ENCODE peak calls at places on chromosomes 6 and 20, in ten cellular contexts. A, T, G, I, K, X, N, O, R and Q are unnamed samples.

GRCh38 chr6:45483021-45483420 is 105.3 kb upstream of the SUPT3H start:
- DNase-seq in A (no peak), T (no peak), G (no peak), I (no peak), K (no peak), X (no peak), N (no peak), O (no peak), R (no peak), Q (no peak)

GRCh38 chr20:40637176-40637575 is 51.9 kb downstream of the MAFB start:
- DNase-seq in A (no peak), T (no peak), G (no peak), I (no peak), K (no peak), X (no peak), N (no peak), O (no peak), R (no peak), Q (no peak)

GRCh38 chr20:39849664-39850063 is 839.4 kb downstream of the MAFB start:
- DNase-seq in A (peak), T (no peak), G (peak), I (no peak), K (no peak), X (no peak), N (no peak), O (no peak), R (peak), Q (no peak)

GRCh38 chr6:52152070-52152423 is 34.1 kb upstream of the IL17A start:
- DNase-seq in A (no peak), T (no peak), G (no peak), I (no peak), K (no peak), X (no peak), N (no peak), O (no peak), R (no peak), Q (no peak)

GRCh38 chr20:2673453-2673852 is 9.4 kb upstream of the IDH3B start:
- DNase-seq in A (no peak), T (no peak), G (no peak), I (no peak), K (no peak), X (no peak), N (no peak), O (no peak), R (no peak), Q (no peak)

GRCh38 chr20:568865-569415 is 25.4 kb upstream of the CSNK2A1 start:
- DNase-seq in A (no peak), T (no peak), G (no peak), I (no peak), K (no peak), X (no peak), N (no peak), O (no peak), R (no peak), Q (no peak)

GRCh38 chr6:22754111-22754510 is 184.7 kb downstream of the HDGFL1 start:
- DNase-seq in A (no peak), T (no peak), G (no peak), I (no peak), K (no peak), X (no peak), N (no peak), O (no peak), R (no peak), Q (no peak)

GRCh38 chr6:44590471-44590870 is 203.0 kb downstream of the CDC5L start:
- DNase-seq in A (no peak), T (no peak), G (no peak), I (no peak), K (no peak), X (no peak), N (no peak), O (no peak), R (no peak), Q (no peak)

GRCh38 chr20:42152570-42152969 is 534.4 kb upstream of the CHD6 start:
- DNase-seq in A (no peak), T (no peak), G (no peak), I (no peak), K (no peak), X (no peak), N (no peak), O (no peak), R (no peak), Q (no peak)

GRCh38 chr6:16947461-16948159 is 154.2 kb upstream of the STMND1 start:
- DNase-seq in A (no peak), T (no peak), G (no peak), I (peak), K (peak), X (no peak), N (no peak), O (no peak), R (no peak), Q (no peak)

GRCh38 chr20:32982617-32983458 is 21.4 kb downstream of the SUN5 start:
- DNase-seq in A (no peak), T (no peak), G (no peak), I (peak), K (peak), X (no peak), N (no peak), O (no peak), R (peak), Q (peak)

GRCh38 chr20:31602779-31603441 is 2.2 kb upstream of the ID1 start:
- DNase-seq in A (no peak), T (no peak), G (no peak), I (peak), K (peak), X (peak), N (peak), O (peak), R (no peak), Q (peak)

GRCh38 chr20:25285091-25285647 is 37.3 kb downstream of the PYGB start:
- DNase-seq in A (peak), T (no peak), G (peak), I (no peak), K (no peak), X (no peak), N (no peak), O (no peak), R (peak), Q (no peak)

GRCh38 chr20:58044286-58044685 is 184.2 kb downstream of the ANKRD60 start:
- DNase-seq in A (no peak), T (no peak), G (no peak), I (no peak), K (no peak), X (no peak), N (no peak), O (no peak), R (no peak), Q (no peak)

GRCh38 chr6:169991913-169992312 is 240.5 kb downstream of the ERMARD start:
- DNase-seq in A (no peak), T (no peak), G (no peak), I (no peak), K (no peak), X (no peak), N (no peak), O (no peak), R (no peak), Q (no peak)

GRCh38 chr20:36251426-36251825 is 15.1 kb downstream of the AAR2 start:
- DNase-seq in A (no peak), T (no peak), G (no peak), I (no peak), K (no peak), X (no peak), N (no peak), O (no peak), R (no peak), Q (no peak)

GRCh38 chr6:154501287-154501868 is 9.1 kb downstream of the CNKSR3 start:
- DNase-seq in A (no peak), T (no peak), G (no peak), I (no peak), K (no peak), X (no peak), N (no peak), O (no peak), R (no peak), Q (no peak)

GRCh38 chr6:112841553-112842337 is 494.6 kb downstream of the RFPL4B start:
- DNase-seq in A (no peak), T (no peak), G (no peak), I (no peak), K (no peak), X (no peak), N (peak), O (no peak), R (no peak), Q (no peak)

GRCh38 chr6:14283600-14284235 is 166.1 kb downstream of the CD83 start:
- DNase-seq in A (no peak), T (no peak), G (no peak), I (no peak), K (no peak), X (no peak), N (no peak), O (no peak), R (no peak), Q (no peak)

GRCh38 chr6:3410385-3411360 is 46.2 kb downstream of the SLC22A23 start:
- DNase-seq in A (peak), T (peak), G (no peak), I (peak), K (peak), X (no peak), N (peak), O (peak), R (peak), Q (peak)

GRCh38 chr6:159801935-159802334 is 1.9 kb downstream of the PNLDC1 start:
- DNase-seq in A (no peak), T (no peak), G (no peak), I (no peak), K (no peak), X (no peak), N (no peak), O (no peak), R (no peak), Q (no peak)

GRCh38 chr6:129055796-129056195 is 172.9 kb downstream of the LAMA2 start:
- DNase-seq in A (no peak), T (no peak), G (no peak), I (no peak), K (no peak), X (no peak), N (no peak), O (no peak), R (no peak), Q (no peak)

GRCh38 chr6:24882295-24882694 is 53.5 kb downstream of the RIPOR2 start:
- DNase-seq in A (no peak), T (no peak), G (no peak), I (no peak), K (no peak), X (no peak), N (no peak), O (no peak), R (no peak), Q (no peak)

GRCh38 chr6:151018035-151018434 is 152.5 kb downstream of the MTHFD1L start:
- DNase-seq in A (no peak), T (no peak), G (no peak), I (no peak), K (no peak), X (no peak), N (no peak), O (no peak), R (no peak), Q (no peak)

GRCh38 chr6:166156942-166157341 is 10.7 kb downstream of the TBXT start:
- DNase-seq in A (no peak), T (no peak), G (no peak), I (peak), K (no peak), X (peak), N (no peak), O (no peak), R (no peak), Q (peak)

GRCh38 chr6:79610301-79611009 is 20.7 kb upstream of the SH3BGRL2 start:
- DNase-seq in A (no peak), T (no peak), G (no peak), I (no peak), K (peak), X (no peak), N (no peak), O (no peak), R (no peak), Q (peak)

GRCh38 chr20:24034820-24035219 is 46.2 kb upstream of the GGTLC1 start:
- DNase-seq in A (no peak), T (no peak), G (no peak), I (peak), K (peak), X (peak), N (no peak), O (no peak), R (no peak), Q (peak)

GRCh38 chr6:134317471-134318131 is at the start of gene SGK1:
- DNase-seq in A (no peak), T (peak), G (no peak), I (no peak), K (peak), X (no peak), N (no peak), O (peak), R (peak), Q (no peak)

GRCh38 chr20:58017237-58017969 is 211.1 kb downstream of the ANKRD60 start:
- DNase-seq in A (no peak), T (no peak), G (peak), I (peak), K (peak), X (peak), N (no peak), O (no peak), R (peak), Q (peak)

GRCh38 chr20:43947316-43947710 is 32.7 kb downstream of the TOX2 start:
- DNase-seq in A (no peak), T (no peak), G (no peak), I (no peak), K (no peak), X (no peak), N (no peak), O (no peak), R (no peak), Q (no peak)

GRCh38 chr6:52503853-52504777 is 72.7 kb downstream of the TRAM2 start:
- DNase-seq in A (peak), T (no peak), G (peak), I (peak), K (peak), X (peak), N (peak), O (no peak), R (no peak), Q (peak)

GRCh38 chr6:44524491-44525227 is 137.2 kb downstream of the CDC5L start:
- DNase-seq in A (no peak), T (no peak), G (no peak), I (peak), K (no peak), X (no peak), N (no peak), O (no peak), R (no peak), Q (no peak)

GRCh38 chr6:15452182-15452941 is 206.5 kb downstream of the JARID2 start:
- DNase-seq in A (no peak), T (no peak), G (no peak), I (no peak), K (no peak), X (no peak), N (no peak), O (no peak), R (no peak), Q (no peak)

GRCh38 chr6:16236648-16237199 is 1.7 kb upstream of the GMPR start:
- DNase-seq in A (no peak), T (no peak), G (no peak), I (no peak), K (no peak), X (no peak), N (peak), O (no peak), R (no peak), Q (no peak)